ENCODE peak calls at places on chromosomes 12 and 14, in seven cellular contexts. R is heart left ventricle; G is thoracic aorta; S is GM12891; W is endothelial cell; I is NCI-H146; Y is stimulated activated CD4-positive, alpha-beta T cell treated with anti-CD3 and anti-CD28 coated beads, Interleukin-15, amount 100 ng/mL, for 24 hours. X is an unnamed sample.

GRCh38 chr12:121581681-121582439 is 1.0 kb upstream of the KDM2B start:
- DNase-seq in S (no peak), W (no peak), G (no peak), I (peak; percentile 11), Y (peak; percentile 18), R (no peak), X (no peak)

GRCh38 chr12:96503971-96504370 is 14.6 kb downstream of the CFAP54 start:
- DNase-seq in Y (no peak), S (no peak), W (no peak), R (no peak), G (no peak), I (no peak), X (no peak)

GRCh38 chr12:19030603-19031002 is 98.9 kb upstream of the PLEKHA5 start:
- DNase-seq in G (no peak), I (no peak), S (no peak), R (no peak), W (no peak), Y (no peak), X (no peak)

GRCh38 chr12:133135747-133136146 is 5.3 kb downstream of the ZNF10 start:
- DNase-seq in S (no peak), G (no peak), I (no peak), R (no peak), Y (no peak), W (no peak), X (no peak)

GRCh38 chr12:31562594-31563328 is 28.2 kb downstream of the DENND5B start:
- DNase-seq in R (no peak), S (no peak), Y (no peak), G (no peak), I (no peak), W (no peak), X (no peak)

GRCh38 chr14:99644723-99645544 is at the start of gene HHIPL1:
- DNase-seq in I (peak; percentile 3), S (no peak), W (peak; percentile 40), R (no peak), G (no peak), Y (peak; percentile 11), X (no peak)

GRCh38 chr12:123111498-123112165 is 39.3 kb downstream of the PITPNM2 start:
- DNase-seq in S (no peak), W (no peak), R (no peak), I (no peak), G (no peak), Y (no peak), X (no peak)

GRCh38 chr12:3150820-3151590 is 73.8 kb downstream of the TSPAN9 start:
- DNase-seq in I (no peak), S (no peak), W (no peak), Y (no peak), G (no peak), R (peak; percentile 28), X (no peak)

GRCh38 chr12:73947627-73948026 is 590.0 kb upstream of the ATXN7L3B start:
- DNase-seq in G (no peak), S (no peak), W (no peak), R (no peak), Y (no peak), I (no peak), X (no peak)

X was measured in 8988T.